ENCODE peak calls at places on chromosomes 16 and 17, in four cellular contexts. Y is heart left ventricle, H is MCF 10A, L is fibroblast of villous mesenchyme. Z is an unnamed sample.
A peak's percentile ranks its signal among the peaks of the same experiment; 100 is the strongest.

GRCh38 chr17:9206989-9207317 is 185.6 kb downstream of the NTN1 start:
- DNase-seq in Y (no peak), H (no peak), L (no peak), Z (no peak)

GRCh38 chr16:12119562-12119961 is 143.0 kb downstream of the SNX29 start:
- DNase-seq in Y (peak; percentile 29), H (peak; percentile 78), L (peak; percentile 32), Z (no peak)

GRCh38 chr17:15470536-15470935 is 3.1 kb upstream of the CDRT4 start:
- DNase-seq in Y (no peak), H (no peak), L (peak; percentile 51), Z (no peak)

GRCh38 chr16:14196539-14196938 is 125.4 kb downstream of the MRTFB start:
- DNase-seq in Y (no peak), H (no peak), L (peak; percentile 19), Z (no peak)

GRCh38 chr17:40251576-40251975 is 32.5 kb downstream of the WIPF2 start:
- DNase-seq in Y (no peak), H (peak; percentile 86), L (peak; percentile 90), Z (no peak)

GRCh38 chr17:74618446-74618845 is 5.1 kb downstream of the CD300E start:
- DNase-seq in Y (no peak), H (no peak), L (no peak), Z (no peak)

GRCh38 chr17:78488867-78489634 is 88.1 kb downstream of the DNAH17 start:
- DNase-seq in Y (no peak), H (peak; percentile 3), L (no peak), Z (no peak)

GRCh38 chr17:35665662-35666061 is 65.8 kb upstream of the RASL10B start:
- DNase-seq in Y (no peak), H (no peak), L (no peak), Z (no peak)

GRCh38 chr17:8702996-8703395 is 41.6 kb downstream of the CCDC42 start:
- DNase-seq in Y (no peak), H (no peak), L (no peak), Z (no peak)

GRCh38 chr17:40070895-40071719 is 8.3 kb downstream of the THRA start:
- DNase-seq in Y (peak; percentile 50), H (peak; percentile 55), L (no peak), Z (no peak)

GRCh38 chr17:79997004-79997673 is 38.5 kb downstream of the TBC1D16 start:
- DNase-seq in Y (no peak), H (no peak), L (no peak), Z (peak; percentile 89)

GRCh38 chr17:62824290-62825135 is 16.4 kb upstream of the MARCHF10 start:
- DNase-seq in Y (no peak), H (peak; percentile 94), L (peak; percentile 94), Z (no peak)

GRCh38 chr16:28623172-28623711 is 13.4 kb upstream of the SULT1A1 start:
- DNase-seq in Y (no peak), H (peak; percentile 47), L (no peak), Z (peak; percentile 80)

GRCh38 chr16:9092963-9093477 is 1.6 kb downstream of the HAPSTR1 start:
- DNase-seq in Y (peak; percentile 39), H (no peak), L (peak; percentile 18), Z (peak; percentile 58)

GRCh38 chr16:75380870-75381269 is 52.4 kb downstream of the CFDP1 start:
- DNase-seq in Y (no peak), H (no peak), L (peak; percentile 52), Z (no peak)

GRCh38 chr17:29378495-29378894 is 11.7 kb upstream of the TAOK1 start:
- DNase-seq in Y (no peak), H (no peak), L (no peak), Z (no peak)

GRCh38 chr16:10490141-10490540 is 90.3 kb downstream of the EMP2 start:
- DNase-seq in Y (no peak), H (no peak), L (no peak), Z (no peak)

GRCh38 chr17:69796093-69796492 is 278.9 kb upstream of the KCNJ16 start:
- DNase-seq in Y (no peak), H (no peak), L (no peak), Z (no peak)

GRCh38 chr16:67393111-67393789 is at the start of gene TPPP3:
- DNase-seq in Y (peak; percentile 92), H (no peak), L (peak; percentile 84), Z (peak; percentile 76)
- TF ChIP-seq CTCF in Y (peak; percentile 59), H (no peak), L (peak; percentile 66), Z (peak; percentile 63)

GRCh38 chr16:66549284-66550131 is at the start of gene TK2:
- DNase-seq in Y (peak; percentile 76), H (no peak), L (peak; percentile 73), Z (peak; percentile 79)
- TF ChIP-seq CTCF in Y (no peak), H (no peak), L (peak; percentile 9), Z (no peak)

DNA sequence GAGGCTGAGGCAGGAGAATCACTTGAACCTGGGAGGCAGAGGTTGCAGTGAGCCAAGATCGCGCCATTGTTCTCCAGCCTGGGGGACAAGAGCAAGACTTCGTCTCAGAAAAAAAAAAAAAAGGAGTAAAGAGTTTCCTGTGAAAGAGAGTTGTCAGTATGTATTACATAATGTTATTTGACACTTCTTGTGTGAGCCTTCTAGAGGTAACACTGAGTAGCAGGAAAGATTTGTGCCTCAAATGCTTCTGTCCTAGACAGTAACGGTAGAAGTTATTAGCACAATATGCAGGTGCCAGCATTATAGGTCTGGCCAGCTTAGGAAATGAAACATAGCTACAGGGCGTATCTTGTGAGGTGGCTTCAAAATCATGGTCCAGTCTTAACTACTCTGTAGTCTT is 6.2 kb downstream of the RPS6KB1 start:
- DNase-seq in Y (no peak), H (peak; percentile 64), L (no peak), Z (no peak)
- TF ChIP-seq CTCF in Y (no peak), H (no peak), L (no peak), Z (peak; percentile 33)

GRCh38 chr16:27314986-27315332 is 1.2 kb downstream of the IL4R start:
- DNase-seq in Y (no peak), H (no peak), L (no peak), Z (no peak)

GRCh38 chr16:27317320-27317719 is 3.5 kb downstream of the IL4R start:
- DNase-seq in Y (no peak), H (peak; percentile 72), L (no peak), Z (peak; percentile 30)

GRCh38 chr16:27314161-27314723 is 468 bp downstream of the IL4R start:
- DNase-seq in Y (peak; percentile 72), H (peak; percentile 93), L (peak; percentile 98), Z (peak; percentile 92)

GRCh38 chr16:27316038-27316680 is 2.4 kb downstream of the IL4R start:
- DNase-seq in Y (no peak), H (peak; percentile 49), L (no peak), Z (no peak)

GRCh38 chr16:27315333-27316037 is 1.7 kb downstream of the IL4R start:
- DNase-seq in Y (peak; percentile 49), H (peak; percentile 98), L (peak; percentile 89), Z (peak; percentile 82)
- TF ChIP-seq CTCF in Y (no peak), H (peak; percentile 8), L (peak; percentile 29), Z (peak; percentile 38)

GRCh38 chr17:68511254-68511670 is 968 bp upstream of the PRKAR1A start:
- DNase-seq in Y (no peak), H (no peak), L (no peak), Z (no peak)
- TF ChIP-seq CTCF in Y (no peak), H (no peak), L (peak; percentile 26), Z (no peak)

GRCh38 chr17:2174471-2175293 is 119.8 kb downstream of the HIC1 start:
- DNase-seq in Y (peak; percentile 69), H (no peak), L (peak; percentile 100), Z (no peak)
- TF ChIP-seq CTCF in Y (no peak), H (no peak), L (peak; percentile 30), Z (no peak)

Z was measured in activated CD8-positive, alpha-beta T cell treated with anti-CD3 and anti-CD28 coated beads for 36 hours.